ENCODE peak calls at places on chromosomes 12 and 14, in five cellular contexts. J is PC-3, P is OCI-LY7, B is GM23248, A is SK-N-SH. H is an unnamed sample.

GRCh38 chr14:53872551-53873188 is 84.0 kb downstream of the BMP4 start:
- DNase-seq in J (no peak), P (no peak), B (no peak), A (no peak), H (no peak)

GRCh38 chr14:68359862-68360552 is 432.9 kb downstream of the ZFP36L1 start:
- DNase-seq in J (peak), P (no peak), B (peak), A (no peak), H (no peak)

GRCh38 chr12:130335517-130336392 is 1.9 kb upstream of the PIWIL1 start:
- DNase-seq in J (peak), P (peak), B (peak), A (peak), H (peak)

GRCh38 chr12:28506271-28506670 is 316.0 kb downstream of the CCDC91 start:
- DNase-seq in J (no peak), P (no peak), B (peak), A (no peak), H (no peak)

GRCh38 chr14:72513994-72514659 is 379.8 kb downstream of the DPF3 start:
- DNase-seq in J (peak), P (peak), B (peak), A (peak), H (peak)

GRCh38 chr12:51759175-51759574 is 89.3 kb downstream of the FIGNL2 start:
- DNase-seq in J (peak), P (no peak), B (peak), A (no peak), H (no peak)

GRCh38 chr12:7190268-7191055 is 976 bp downstream of the PEX5 start:
- DNase-seq in J (no peak), P (peak), B (peak), A (no peak), H (peak)

GRCh38 chr14:100063314-100063941 is 1.8 kb upstream of the EVL start:
- DNase-seq in J (no peak), P (no peak), B (no peak), A (no peak), H (no peak)

GRCh38 chr12:91400249-91400648 is 217.6 kb upstream of the DCN start:
- DNase-seq in J (no peak), P (no peak), B (no peak), A (no peak), H (no peak)

GRCh38 chr12:105773501-105773900 is 365.3 kb downstream of the NUAK1 start:
- DNase-seq in J (no peak), P (no peak), B (no peak), A (no peak), H (no peak)

GRCh38 chr14:90797451-90797850 is 18.8 kb downstream of the TTC7B start:
- DNase-seq in J (no peak), P (no peak), B (no peak), A (no peak), H (no peak)

GRCh38 chr12:27488479-27488878 is 35.5 kb upstream of the PPFIBP1 start:
- DNase-seq in J (peak), P (no peak), B (no peak), A (no peak), H (no peak)

GRCh38 chr12:133129368-133130037 is 571 bp downstream of the ZNF891 start:
- DNase-seq in J (peak), P (peak), B (peak), A (no peak), H (no peak)

GRCh38 chr12:46303039-46303666 is 34.3 kb upstream of the SLC38A1 start:
- DNase-seq in J (peak), P (peak), B (peak), A (peak), H (no peak)

GRCh38 chr14:100062602-100063001 is 2.6 kb upstream of the EVL start:
- DNase-seq in J (no peak), P (no peak), B (no peak), A (no peak), H (no peak)

GRCh38 chr12:47068539-47068938 is 10.9 kb upstream of the PCED1B start:
- DNase-seq in J (no peak), P (no peak), B (no peak), A (no peak), H (peak)

GRCh38 chr12:5395443-5396401 is 36.2 kb upstream of the NTF3 start:
- DNase-seq in J (no peak), P (no peak), B (no peak), A (no peak), H (no peak)

GRCh38 chr14:23359722-23360447 is 5.1 kb downstream of the EFS start:
- DNase-seq in J (no peak), P (no peak), B (no peak), A (no peak), H (no peak)

GRCh38 chr12:56158926-56159461 is 835 bp downstream of the MYL6 start:
- DNase-seq in J (peak), P (peak), B (peak), A (peak), H (peak)

GRCh38 chr12:15522574-15523187 is 200.4 kb downstream of the PTPRO start:
- DNase-seq in J (peak), P (peak), B (peak), A (peak), H (peak)

GRCh38 chr12:26317942-26318565 is 122.7 kb downstream of the SSPN start:
- DNase-seq in J (peak), P (no peak), B (peak), A (no peak), H (no peak)

GRCh38 chr14:74948228-74949175 is 6.9 kb downstream of the PGF start:
- DNase-seq in J (no peak), P (no peak), B (no peak), A (no peak), H (no peak)

GRCh38 chr14:92655372-92655771 is 93.1 kb downstream of the LGMN start:
- DNase-seq in J (no peak), P (no peak), B (no peak), A (no peak), H (no peak)

GRCh38 chr14:40413146-40413545 is 980.9 kb upstream of the FBXO33 start:
- DNase-seq in J (peak), P (no peak), B (no peak), A (no peak), H (no peak)

GRCh38 chr12:83365317-83365716 is 678.6 kb downstream of the TMTC2 start:
- DNase-seq in J (no peak), P (no peak), B (no peak), A (no peak), H (no peak)

GRCh38 chr14:79598339-79598738 is 613.0 kb downstream of the DIO2 start:
- DNase-seq in J (peak), P (no peak), B (peak), A (no peak), H (no peak)

GRCh38 chr12:53379389-53380103 is 430 bp upstream of the SP1 start:
- DNase-seq in J (peak), P (peak), B (peak), A (peak), H (peak)

GRCh38 chr12:65608319-65608916 is 215.9 kb upstream of the HMGA2 start:
- DNase-seq in J (peak), P (no peak), B (peak), A (no peak), H (no peak)

GRCh38 chr12:49827351-49828099 is 688 bp downstream of the NCKAP5L start:
- DNase-seq in J (peak), P (peak), B (peak), A (peak), H (peak)

GRCh38 chr12:127459687-127460086 is 807.3 kb upstream of the TMEM132C start:
- DNase-seq in J (no peak), P (no peak), B (no peak), A (no peak), H (no peak)

GRCh38 chr12:12016284-12017100 is 54.2 kb upstream of the BCL2L14 start:
- DNase-seq in J (no peak), P (no peak), B (peak), A (no peak), H (no peak)

GRCh38 chr12:64184216-64184615 is 37.9 kb downstream of the KICS2 start:
- DNase-seq in J (no peak), P (no peak), B (no peak), A (no peak), H (no peak)

GRCh38 chr14:95526483-95527391 is 8.1 kb upstream of the GLRX5 start:
- DNase-seq in J (no peak), P (no peak), B (no peak), A (no peak), H (no peak)
- H3K27ac ChIP-seq in J (no peak), P (no peak), B (peak), A (peak), H (no peak)

GRCh38 chr14:64012003-64012402 is 159.2 kb downstream of the SYNE2 start:
- DNase-seq in J (no peak), P (no peak), B (no peak), A (no peak), H (no peak)
- TF ChIP-seq EZH2phosphoT487 in J (no peak), P (no peak), B (no peak), A (no peak), H (no peak)

DNA sequence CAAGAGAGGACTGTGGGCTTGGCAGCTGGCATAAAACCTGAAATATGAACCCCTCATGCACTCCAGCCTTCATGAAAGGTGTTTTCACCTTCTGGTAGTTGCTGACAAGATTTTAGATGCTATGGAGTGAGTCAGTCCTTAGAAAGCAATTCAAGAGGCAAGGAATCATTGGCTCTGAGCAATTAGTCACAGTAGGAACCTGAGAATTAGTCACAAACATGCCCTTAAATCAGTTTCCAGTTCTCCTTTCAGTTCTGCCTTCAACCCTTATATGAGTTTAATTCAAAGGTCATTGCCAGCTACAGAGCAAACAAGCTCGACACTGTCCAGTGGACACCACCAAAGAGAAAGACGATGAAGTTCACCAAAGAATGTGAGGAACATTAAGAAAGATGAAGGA is 472.3 kb downstream of the GLT1D1 start:
- DNase-seq in J (no peak), P (no peak), B (no peak), A (no peak), H (no peak)
- H3K27ac ChIP-seq in J (no peak), P (no peak), B (no peak), A (no peak), H (no peak)

GRCh38 chr12:3777206-3777809 is 24.4 kb upstream of the CRACR2A start:
- DNase-seq in J (peak), P (peak), B (peak), A (peak), H (peak)
- TF ChIP-seq EZH2phosphoT487 in J (no peak), P (no peak), B (no peak), A (no peak), H (no peak)

GRCh38 chr12:132027636-132028035 is 77.9 kb downstream of the EP400 start:
- DNase-seq in J (no peak), P (no peak), B (no peak), A (no peak), H (no peak)
- H3K27ac ChIP-seq in J (no peak), P (no peak), B (no peak), A (no peak), H (no peak)